ENCODE peak calls at places on chromosomes 16 and 17, in seven cellular contexts. Y is heart left ventricle, V is GM12892, H is IMR-90, B is GM12891, Z is Peyer's patch, T is erythroblast. E is an unnamed sample.

GRCh38 chr17:65931246-65932149 is 260.4 kb downstream of the CEP112 start:
- DNase-seq in Y (peak), V (no peak), H (peak), B (no peak), Z (no peak), T (no peak), E (no peak)

GRCh38 chr16:2243031-2243528 is 6.8 kb downstream of the DNASE1L2 start:
- DNase-seq in Y (no peak), V (no peak), H (no peak), B (no peak), Z (no peak), T (peak), E (no peak)

GRCh38 chr17:38464251-38464722 is 36.0 kb downstream of the ARHGAP23 start:
- DNase-seq in Y (peak), V (peak), H (no peak), B (no peak), Z (no peak), T (no peak), E (peak)

GRCh38 chr16:55949518-55949917 is 74.3 kb upstream of the CES5A start:
- DNase-seq in Y (no peak), V (no peak), H (peak), B (no peak), Z (no peak), T (no peak), E (no peak)

GRCh38 chr17:73224663-73225305 is 31.9 kb downstream of the COG1 start:
- DNase-seq in Y (no peak), V (no peak), H (no peak), B (no peak), Z (no peak), T (peak), E (no peak)

GRCh38 chr17:64099543-64099942 is 30.4 kb downstream of the ERN1 start:
- DNase-seq in Y (no peak), V (no peak), H (no peak), B (no peak), Z (no peak), T (no peak), E (no peak)

GRCh38 chr16:87458424-87458915 is 34.4 kb downstream of the ZCCHC14 start:
- DNase-seq in Y (no peak), V (no peak), H (no peak), B (no peak), Z (no peak), T (no peak), E (no peak)

GRCh38 chr17:30117548-30118155 is 1.0 kb downstream of the NSRP1 start:
- DNase-seq in Y (no peak), V (no peak), H (peak), B (no peak), Z (no peak), T (no peak), E (no peak)

GRCh38 chr17:73291260-73291801 is 20.5 kb downstream of the CDC42EP4 start:
- DNase-seq in Y (no peak), V (no peak), H (peak), B (peak), Z (no peak), T (peak), E (peak)

GRCh38 chr16:10920726-10921427 is 21.4 kb downstream of the DEXI start:
- DNase-seq in Y (no peak), V (no peak), H (no peak), B (no peak), Z (no peak), T (no peak), E (no peak)

GRCh38 chr17:48406936-48407567 is 23.0 kb downstream of the SKAP1 start:
- DNase-seq in Y (no peak), V (no peak), H (no peak), B (no peak), Z (no peak), T (no peak), E (no peak)

GRCh38 chr17:37802712-37803416 is 58.0 kb upstream of the HNF1B start:
- DNase-seq in Y (no peak), V (no peak), H (peak), B (no peak), Z (no peak), T (no peak), E (no peak)

GRCh38 chr17:49596613-49597244 is 21.1 kb downstream of the NXPH3 start:
- DNase-seq in Y (no peak), V (no peak), H (no peak), B (no peak), Z (no peak), T (no peak), E (no peak)

GRCh38 chr17:82863941-82864720 is 24.3 kb upstream of the ZNF750 start:
- DNase-seq in Y (no peak), V (peak), H (peak), B (peak), Z (peak), T (peak), E (no peak)

GRCh38 chr16:46690281-46691178 is 1.1 kb downstream of the ORC6 start:
- DNase-seq in Y (no peak), V (no peak), H (peak), B (no peak), Z (no peak), T (peak), E (no peak)

GRCh38 chr16:30112197-30113030 is 923 bp downstream of the GDPD3 start:
- DNase-seq in Y (peak), V (peak), H (peak), B (no peak), Z (peak), T (no peak), E (no peak)

GRCh38 chr16:84648595-84649510 is 542 bp downstream of the KLHL36 start:
- DNase-seq in Y (peak), V (peak), H (no peak), B (peak), Z (peak), T (peak), E (peak)

GRCh38 chr16:30902070-30902972 is 5.9 kb downstream of the CTF1 start:
- DNase-seq in Y (peak), V (peak), H (peak), B (peak), Z (peak), T (peak), E (no peak)

GRCh38 chr17:7572588-7573323 is 6.7 kb upstream of the CD68 start:
- DNase-seq in Y (peak), V (peak), H (peak), B (peak), Z (no peak), T (peak), E (peak)
- TF ChIP-seq POLR2A in Y (peak), V (peak), H (peak), B (peak), Z (peak), T (peak), E (peak)

DNA sequence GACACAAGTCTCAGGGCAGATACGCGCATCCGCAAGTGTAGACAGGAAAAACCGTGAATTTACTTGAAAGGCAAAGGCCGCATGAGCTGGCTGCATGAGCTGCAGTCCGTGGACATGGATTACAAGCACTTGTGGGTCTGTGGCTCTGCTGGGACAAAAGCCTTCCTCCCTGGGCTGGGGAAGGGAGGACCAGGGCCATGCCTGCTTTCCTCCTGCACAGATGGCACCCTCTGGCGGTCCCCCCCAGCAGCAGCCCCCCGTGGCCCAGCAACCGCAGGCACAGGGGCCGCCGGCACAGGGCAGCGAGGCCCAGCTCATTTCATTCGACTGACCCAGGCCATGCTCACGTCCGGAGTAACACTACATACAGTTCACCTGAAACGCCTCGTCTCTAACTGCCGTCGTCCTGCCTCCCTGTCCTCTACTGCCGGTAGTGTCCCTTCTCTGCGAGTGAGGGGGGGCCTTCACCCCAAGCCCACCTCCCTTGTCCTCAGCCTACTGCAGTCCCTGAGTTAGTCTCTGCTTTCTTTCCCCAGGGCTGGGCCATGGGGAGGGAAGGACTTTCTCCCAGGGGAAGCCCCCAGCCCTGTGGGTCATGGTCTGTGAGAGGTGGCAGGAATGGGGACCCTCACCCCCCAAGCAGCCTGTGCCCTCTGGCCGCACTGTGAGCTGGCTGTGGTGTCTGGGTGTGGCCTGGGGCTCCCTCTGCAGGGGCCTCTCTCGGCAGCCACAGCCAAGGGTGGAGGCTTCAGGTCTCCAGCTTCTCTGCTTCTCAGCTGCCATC is 1.7 kb upstream of the MRPL12 start:
- DNase-seq in Y (no peak), V (no peak), H (no peak), B (no peak), Z (no peak), T (peak), E (no peak)
- TF ChIP-seq POLR2A in Y (no peak), V (peak), H (no peak), B (peak), Z (no peak), T (no peak), E (no peak)

DNA sequence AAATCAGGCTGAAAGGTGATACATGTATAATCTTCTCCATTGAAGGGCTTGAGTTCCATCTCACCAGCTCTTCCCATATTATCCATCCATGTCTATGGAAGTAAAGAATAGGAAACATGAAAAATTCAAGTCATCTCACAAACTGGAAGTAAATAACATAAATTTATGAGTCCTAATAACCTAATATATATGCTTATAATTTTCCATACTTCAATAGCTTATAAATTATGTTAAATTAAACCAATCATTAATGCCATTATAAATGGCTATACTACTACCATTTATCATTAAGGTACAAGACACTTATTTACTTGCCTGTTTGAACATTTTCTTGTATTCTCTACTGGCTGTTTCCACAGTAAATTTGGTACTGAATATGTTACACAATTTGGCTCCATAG is 4.8 kb downstream of the TOP2A start:
- DNase-seq in Y (no peak), V (no peak), H (no peak), B (no peak), Z (no peak), T (no peak), E (no peak)
- TF ChIP-seq POLR2A in Y (no peak), V (no peak), H (no peak), B (no peak), Z (no peak), T (no peak), E (no peak)

GRCh38 chr16:6031567-6031966 is 934.0 kb upstream of the EEF2KMT start:
- DNase-seq in Y (no peak), V (no peak), H (no peak), B (no peak), Z (no peak), T (no peak), E (no peak)

GRCh38 chr16:6032438-6032837 is 934.8 kb upstream of the EEF2KMT start:
- DNase-seq in Y (no peak), V (no peak), H (no peak), B (no peak), Z (no peak), T (no peak), E (no peak)

GRCh38 chr16:6035161-6035560 is 937.6 kb upstream of the EEF2KMT start:
- DNase-seq in Y (no peak), V (no peak), H (no peak), B (no peak), Z (no peak), T (no peak), E (no peak)

GRCh38 chr16:6027733-6028132 is 930.1 kb upstream of the EEF2KMT start:
- DNase-seq in Y (no peak), V (no peak), H (no peak), B (no peak), Z (no peak), T (no peak), E (no peak)

DNA sequence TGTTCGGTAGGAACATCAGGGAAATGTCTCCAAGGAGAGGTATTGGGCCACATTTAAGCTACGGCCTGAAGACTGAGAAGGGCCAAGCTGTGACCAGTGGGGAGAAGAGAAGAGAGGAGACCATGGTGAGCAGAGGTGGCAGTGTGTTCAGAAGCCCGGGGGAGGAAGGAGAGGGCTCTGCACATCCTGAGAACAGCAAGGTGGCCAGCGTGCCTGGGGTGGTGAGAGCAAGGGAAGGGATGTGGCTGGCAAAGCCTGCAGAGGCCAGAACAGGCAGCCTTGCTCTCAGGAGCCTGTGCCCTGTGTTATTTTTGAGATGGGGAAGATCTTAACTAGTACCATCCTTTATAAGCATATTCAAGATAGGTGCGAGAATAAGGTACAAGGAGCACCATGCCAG is 933.5 kb upstream of the EEF2KMT start:
- DNase-seq in Y (no peak), V (no peak), H (no peak), B (no peak), Z (no peak), T (no peak), E (no peak)
- TF ChIP-seq POLR2A in Y (no peak), V (no peak), H (no peak), B (no peak), Z (no peak), T (no peak), E (no peak)

GRCh38 chr16:807345-808251 is 7.1 kb upstream of the GNG13 start:
- DNase-seq in Y (peak), V (peak), H (peak), B (peak), Z (peak), T (peak), E (peak)
- TF ChIP-seq POLR2A in Y (peak), V (peak), H (peak), B (peak), Z (peak), T (peak), E (no peak)

GRCh38 chr17:47099987-47100711 is 88.9 kb downstream of the CDC27 start:
- DNase-seq in Y (peak), V (peak), H (peak), B (peak), Z (peak), T (peak), E (peak)
- TF ChIP-seq POLR2A in Y (peak), V (peak), H (no peak), B (no peak), Z (no peak), T (peak), E (no peak)

GRCh38 chr17:41967141-41967920 is 736 bp downstream of the CNP start:
- DNase-seq in Y (peak), V (peak), H (no peak), B (no peak), Z (no peak), T (peak), E (no peak)

GRCh38 chr17:41966453-41967140 is at the start of gene CNP:
- DNase-seq in Y (peak), V (peak), H (peak), B (peak), Z (peak), T (peak), E (peak)

GRCh38 chr17:41968676-41969075 is 2.1 kb downstream of the CNP start:
- DNase-seq in Y (no peak), V (no peak), H (no peak), B (no peak), Z (no peak), T (no peak), E (no peak)

GRCh38 chr17:41967921-41968578 is 1.5 kb downstream of the CNP start:
- DNase-seq in Y (no peak), V (no peak), H (no peak), B (no peak), Z (no peak), T (no peak), E (no peak)

GRCh38 chr17:41965694-41966375 is 760 bp upstream of the CNP start:
- DNase-seq in Y (peak), V (peak), H (peak), B (no peak), Z (peak), T (peak), E (peak)
- TF ChIP-seq POLR2A in Y (no peak), V (no peak), H (no peak), B (peak), Z (no peak), T (no peak), E (no peak)

GRCh38 chr17:1108810-1109605 is 70.8 kb downstream of the ABR start:
- DNase-seq in Y (peak), V (peak), H (peak), B (peak), Z (peak), T (peak), E (peak)
- TF ChIP-seq POLR2A in Y (peak), V (peak), H (peak), B (no peak), Z (peak), T (no peak), E (no peak)

GRCh38 chr17:68457168-68457538 is at the start of gene WIPI1:
- DNase-seq in Y (no peak), V (no peak), H (no peak), B (no peak), Z (no peak), T (no peak), E (no peak)

GRCh38 chr17:68459030-68459376 is 1.7 kb upstream of the WIPI1 start:
- DNase-seq in Y (no peak), V (no peak), H (no peak), B (no peak), Z (no peak), T (no peak), E (no peak)

GRCh38 chr17:68458260-68459029 is 1.1 kb upstream of the WIPI1 start:
- DNase-seq in Y (no peak), V (no peak), H (no peak), B (no peak), Z (no peak), T (no peak), E (no peak)

GRCh38 chr17:68456529-68457167 is 648 bp downstream of the WIPI1 start:
- DNase-seq in Y (peak), V (no peak), H (peak), B (no peak), Z (peak), T (peak), E (peak)

GRCh38 chr17:68457539-68458259 is 403 bp upstream of the WIPI1 start:
- DNase-seq in Y (peak), V (peak), H (peak), B (peak), Z (peak), T (peak), E (peak)
- TF ChIP-seq POLR2A in Y (peak), V (peak), H (no peak), B (peak), Z (peak), T (peak), E (no peak)

E was measured in lower leg skin.